ENCODE peak calls at places on chromosomes 4 and X, in four cellular contexts. E, G, C and B are unnamed samples. For H3K9me3 and H3K36me3, the result is how much of the 10 kb centered on the place peaks cover.

GRCh38 chrX:49930046-49930445 is 7.7 kb downstream of the CLCN5 start:
- DNase-seq in C (no peak), E (no peak), G (no peak), B (no peak)

GRCh38 chr4:155735506-155735905 is 23.3 kb upstream of the GUCY1B1 start:
- DNase-seq in G (no peak), E (no peak), C (no peak), B (no peak)

GRCh38 chrX:68833448-68833805 is 4.6 kb downstream of the EFNB1 start:
- DNase-seq in C (no peak), E (no peak), G (no peak), B (peak)

GRCh38 chrX:69062493-69062892 is 102.8 kb downstream of the PJA1 start:
- DNase-seq in G (no peak), E (peak), C (no peak), B (no peak)

GRCh38 chr4:181475781-181476180 is 767.4 kb upstream of the TENM3 start:
- DNase-seq in C (no peak), E (no peak), G (no peak), B (no peak)

GRCh38 chr4:173505924-173506779 is 23.9 kb downstream of the HAND2 start:
- DNase-seq in C (peak), E (no peak), G (no peak), B (peak)

GRCh38 chrX:70437921-70438665 is 6.5 kb upstream of the DLG3 start:
- DNase-seq in G (no peak), C (no peak), E (no peak), B (no peak)

GRCh38 chr4:139922625-139923024 is 231.4 kb downstream of the MAML3 start:
- DNase-seq in G (no peak), C (no peak), E (no peak), B (no peak)

GRCh38 chr4:121484633-121485032 is 103.8 kb upstream of the QRFPR start:
- DNase-seq in C (peak), G (no peak), E (no peak), B (no peak)

GRCh38 chr4:10584042-10584441 is 100.5 kb downstream of the CLNK start:
- DNase-seq in E (no peak), G (no peak), C (no peak), B (no peak)

GRCh38 chr4:169315530-169316306 is 45.0 kb upstream of the SH3RF1 start:
- DNase-seq in G (no peak), C (no peak), E (no peak), B (no peak)

DNA sequence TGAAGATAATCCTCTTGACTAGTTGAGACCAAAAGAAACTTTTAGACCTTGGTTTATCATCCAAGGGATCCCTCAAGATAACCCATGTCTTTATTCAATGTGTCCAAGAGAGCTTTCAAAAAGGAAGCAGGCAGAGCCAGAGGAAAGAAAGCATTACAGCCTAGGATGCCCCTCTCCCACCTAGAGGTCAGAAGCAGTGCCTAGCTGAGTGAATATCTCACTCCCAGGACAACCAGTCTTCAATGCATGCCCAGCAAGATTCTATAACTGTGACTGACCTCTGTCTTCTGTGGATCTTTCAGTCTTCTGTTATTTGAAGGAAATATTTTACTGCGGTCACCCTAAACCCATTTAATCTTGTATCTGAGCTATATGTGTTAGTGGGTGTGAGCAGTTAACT is 537.2 kb upstream of the CPEB2 start:
- DNase-seq in C (no peak), G (no peak), E (no peak), B (no peak)
- H3K9me3 ChIP-seq in C (under half), G (under half), E (under half), B (under half)

GRCh38 chrX:153495903-153496629 is 1.3 kb downstream of the BGN start:
- DNase-seq in E (no peak), G (no peak), C (no peak), B (no peak)

GRCh38 chrX:153495362-153495751 is 577 bp downstream of the BGN start:
- DNase-seq in G (no peak), C (no peak), E (no peak), B (no peak)

GRCh38 chrX:153493085-153493484 is 1.7 kb upstream of the BGN start:
- DNase-seq in E (no peak), C (no peak), G (no peak), B (no peak)

GRCh38 chrX:153494061-153494460 is 719 bp upstream of the BGN start:
- DNase-seq in C (no peak), G (no peak), E (no peak), B (peak)

GRCh38 chrX:153494541-153495361 is at the start of gene BGN:
- DNase-seq in E (no peak), G (no peak), C (peak), B (no peak)
- H3K27ac ChIP-seq in E (no peak), G (no peak), C (no peak), B (peak)

GRCh38 chrX:17007134-17007768 is 60.8 kb downstream of the REPS2 start:
- DNase-seq in E (no peak), C (peak), G (no peak), B (no peak)
- H3K36me3 ChIP-seq in E (under half), C (under half), G (under half), B (under half)

GRCh38 chr4:158295053-158295452 is 84.8 kb downstream of the TMEM144 start:
- DNase-seq in E (no peak), G (no peak), C (no peak), B (no peak)

GRCh38 chr4:158300012-158300411 is 89.7 kb downstream of the TMEM144 start:
- DNase-seq in G (no peak), E (no peak), C (no peak), B (no peak)

GRCh38 chr4:158299459-158300007 is 89.2 kb downstream of the TMEM144 start:
- DNase-seq in E (no peak), G (no peak), C (no peak), B (no peak)

GRCh38 chr4:158302076-158302866 is 92.0 kb downstream of the TMEM144 start:
- DNase-seq in G (no peak), C (no peak), E (no peak), B (no peak)

GRCh38 chr4:158297866-158298265 is 87.6 kb downstream of the TMEM144 start:
- DNase-seq in E (no peak), C (no peak), G (no peak), B (no peak)
- H3K9me3 ChIP-seq in E (under half), C (under half), G (under half), B (under half)

GRCh38 chr4:183304538-183304937 is 15.5 kb downstream of the CLDN22 start:
- DNase-seq in G (no peak), E (no peak), C (no peak), B (no peak)
- H3K27ac ChIP-seq in G (no peak), E (no peak), C (no peak), B (no peak)